ENCODE peak calls at places on chromosomes 11 and 22, in five cellular contexts. B, A, X, F and K are unnamed samples.

GRCh38 chr11:69874178-69874983 is 55.2 kb upstream of the FGF3 start:
- DNase-seq in B (no peak), A (no peak), X (no peak), F (no peak), K (no peak)

GRCh38 chr11:125514336-125515101 is 18.5 kb upstream of the FEZ1 start:
- DNase-seq in B (peak), A (no peak), X (peak), F (no peak), K (no peak)

GRCh38 chr11:84117394-84117793 is 831.2 kb upstream of the CCDC90B start:
- DNase-seq in B (peak), A (no peak), X (no peak), F (no peak), K (no peak)

GRCh38 chr22:44758354-44758969 is 6.1 kb downstream of the ARHGAP8 start:
- DNase-seq in B (peak), A (no peak), X (no peak), F (no peak), K (no peak)

GRCh38 chr11:75872887-75873416 is 57.9 kb downstream of the UVRAG start:
- DNase-seq in B (no peak), A (no peak), X (no peak), F (no peak), K (no peak)

GRCh38 chr22:49235463-49236300 is 592.0 kb downstream of the BRD1 start:
- DNase-seq in B (no peak), A (peak), X (no peak), F (no peak), K (no peak)

GRCh38 chr11:80616070-80616800 is 1175.4 kb upstream of the TENM4 start:
- DNase-seq in B (no peak), A (no peak), X (no peak), F (no peak), K (no peak)

GRCh38 chr22:17862646-17863181 is 88.4 kb upstream of the BID start:
- DNase-seq in B (peak), A (no peak), X (no peak), F (no peak), K (no peak)

GRCh38 chr11:128711136-128711535 is 17.3 kb downstream of the FLI1 start:
- DNase-seq in B (peak), A (no peak), X (no peak), F (no peak), K (no peak)

GRCh38 chr11:75733346-75734107 is 15.9 kb downstream of the MOGAT2 start:
- DNase-seq in B (peak), A (no peak), X (peak), F (no peak), K (peak)

DNA sequence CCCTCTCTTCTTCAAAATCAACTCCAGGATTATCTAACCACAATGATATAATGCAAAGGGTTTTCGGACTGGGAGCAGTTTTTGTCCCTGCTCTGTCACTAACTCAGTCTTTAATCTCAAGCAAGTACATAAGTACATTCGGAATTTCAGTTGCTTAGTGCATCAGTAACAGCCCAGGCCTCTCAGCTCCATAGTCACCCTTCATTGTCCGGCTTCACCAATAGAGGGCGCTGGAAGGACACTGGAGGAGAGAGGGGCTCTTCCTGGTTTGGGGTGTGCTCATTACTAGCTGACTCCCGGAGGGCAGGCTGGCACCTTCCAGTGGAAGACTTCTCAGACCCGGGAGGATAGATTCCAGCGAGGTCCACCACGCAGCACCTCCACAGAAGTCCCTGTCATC is 90.4 kb upstream of the PDGFD start:
- DNase-seq in B (peak), A (no peak), X (peak), F (no peak), K (peak)
- TF ChIP-seq CTCF in B (peak), A (peak), X (peak), F (peak), K (peak)

GRCh38 chr22:22948651-22949611 is 61.3 kb downstream of the IGLL5 start:
- DNase-seq in B (no peak), A (no peak), X (no peak), F (no peak), K (no peak)

GRCh38 chr22:22952531-22953295 is 65.1 kb downstream of the IGLL5 start:
- DNase-seq in B (no peak), A (no peak), X (no peak), F (no peak), K (no peak)

GRCh38 chr22:22949953-22950352 is 62.3 kb downstream of the IGLL5 start:
- DNase-seq in B (no peak), A (no peak), X (no peak), F (no peak), K (no peak)

GRCh38 chr22:22953796-22954195 is 66.2 kb downstream of the IGLL5 start:
- DNase-seq in B (no peak), A (no peak), X (no peak), F (no peak), K (no peak)

GRCh38 chr22:22951035-22951434 is 63.4 kb downstream of the IGLL5 start:
- DNase-seq in B (no peak), A (no peak), X (no peak), F (no peak), K (no peak)
- TF ChIP-seq CTCF in B (no peak), A (no peak), X (no peak), F (no peak), K (no peak)

DNA sequence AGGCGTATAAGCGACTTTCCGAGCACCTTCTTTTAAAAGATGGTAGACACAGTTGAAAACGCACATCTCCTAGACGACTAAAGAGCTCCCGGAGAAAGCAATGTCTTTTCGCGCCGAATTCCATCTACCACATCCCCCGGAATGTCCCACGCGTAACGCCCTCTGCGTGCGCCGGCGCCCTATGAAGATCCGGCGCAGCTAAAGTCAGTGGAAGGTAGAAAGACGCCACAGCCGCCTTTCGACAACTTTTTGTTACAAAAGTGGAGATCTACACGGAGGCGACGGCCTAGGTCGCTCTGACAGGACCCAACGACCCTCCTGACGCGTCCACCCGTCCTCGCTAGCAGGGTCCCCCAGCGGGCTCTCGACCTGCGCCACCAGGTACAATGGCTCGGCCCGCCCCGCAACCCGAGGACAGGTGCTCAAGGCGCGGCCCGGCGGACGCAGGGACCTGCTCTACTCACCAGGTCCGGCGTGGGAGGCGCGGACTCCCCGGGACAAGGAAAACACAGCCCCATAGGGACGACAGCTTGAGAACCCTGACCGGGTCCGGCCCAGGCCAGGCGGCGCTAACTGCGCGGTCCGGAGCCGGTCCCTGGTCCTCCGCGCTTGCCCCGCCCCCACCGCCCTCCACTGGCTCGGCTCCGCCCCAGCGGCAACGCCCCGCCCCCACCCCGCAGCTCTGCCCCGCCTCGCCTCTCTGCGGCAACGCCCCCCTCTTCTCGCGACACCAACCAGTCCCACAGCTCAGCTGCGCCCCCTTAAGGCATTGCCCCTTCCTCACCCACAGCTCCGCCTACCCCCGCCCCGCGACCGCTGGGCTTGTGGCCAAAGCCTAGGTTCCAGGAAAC is at the start of gene SVIP:
- DNase-seq in B (peak), A (peak), X (peak), F (peak), K (peak)
- TF ChIP-seq CTCF in B (peak), A (peak), X (peak), F (peak), K (peak)

DNA sequence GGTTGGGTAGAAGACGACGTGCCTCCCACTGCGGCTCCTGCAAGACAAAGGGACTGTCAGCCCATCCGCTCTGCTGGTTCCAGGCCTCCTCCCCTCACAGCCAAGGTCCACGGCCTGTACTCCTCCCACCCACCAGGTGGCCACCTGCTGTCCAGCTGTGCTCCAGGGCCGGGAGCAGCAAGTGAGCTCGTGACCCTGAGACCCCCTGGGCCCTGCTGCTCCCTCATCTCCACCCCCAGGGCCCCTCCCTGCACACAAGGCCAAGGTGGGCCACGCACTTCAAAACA is 27.4 kb downstream of the TSPAN4 start:
- DNase-seq in B (no peak), A (no peak), X (no peak), F (no peak), K (peak)
- TF ChIP-seq CTCF in B (no peak), A (peak), X (no peak), F (peak), K (peak)